ENCODE peak calls at places on chromosomes 2 and 18, in seven cellular contexts. One of them, this sample, is unnamed. For H3K4me1, the result is how much of the 10 kb centered on the place peaks cover.

GRCh38 chr2:241601841-241602240 is 35.1 kb downstream of the THAP4 start:
- DNase-seq in mesenchymal stem cell: no peak
- DNase-seq in H1: no peak
- DNase-seq in H9: no peak
- DNase-seq in IMR-90: no peak
- DNase-seq in mesendoderm: no peak
- DNase-seq in neuronal stem cell: no peak
- DNase-seq in this sample: no peak

GRCh38 chr18:23189768-23190661 is 54.7 kb downstream of the CABLES1 start:
- DNase-seq in IMR-90: no peak
- DNase-seq in mesenchymal stem cell: no peak
- DNase-seq in H1: no peak
- DNase-seq in H9: no peak
- DNase-seq in mesendoderm: no peak
- DNase-seq in neuronal stem cell: no peak
- DNase-seq in this sample: no peak

GRCh38 chr2:76850969-76851368 is 671.2 kb downstream of the LRRTM4 start:
- DNase-seq in mesenchymal stem cell: no peak
- DNase-seq in IMR-90: no peak
- DNase-seq in H9: no peak
- DNase-seq in H1: no peak
- DNase-seq in neuronal stem cell: no peak
- DNase-seq in mesendoderm: no peak
- DNase-seq in this sample: no peak

GRCh38 chr2:182890305-182890704 is 23.9 kb upstream of the FRZB start:
- DNase-seq in mesendoderm: no peak
- DNase-seq in neuronal stem cell: no peak
- DNase-seq in IMR-90: no peak
- DNase-seq in H1: no peak
- DNase-seq in mesenchymal stem cell: no peak
- DNase-seq in H9: no peak
- DNase-seq in this sample: no peak

GRCh38 chr18:76544511-76545350 is 49.7 kb upstream of the ZNF516 start:
- DNase-seq in neuronal stem cell: no peak
- DNase-seq in H9: no peak
- DNase-seq in mesendoderm: peak
- DNase-seq in mesenchymal stem cell: no peak
- DNase-seq in IMR-90: no peak
- DNase-seq in H1: no peak
- DNase-seq in this sample: no peak

GRCh38 chr2:203436496-203436895 is 98.6 kb downstream of the RAPH1 start:
- DNase-seq in IMR-90: no peak
- DNase-seq in neuronal stem cell: no peak
- DNase-seq in H9: no peak
- DNase-seq in mesenchymal stem cell: no peak
- DNase-seq in mesendoderm: no peak
- DNase-seq in H1: no peak
- DNase-seq in this sample: no peak

GRCh38 chr2:180653481-180653880 is 326.9 kb upstream of the UBE2E3 start:
- DNase-seq in H1: no peak
- DNase-seq in H9: no peak
- DNase-seq in neuronal stem cell: no peak
- DNase-seq in mesenchymal stem cell: no peak
- DNase-seq in mesendoderm: no peak
- DNase-seq in IMR-90: no peak
- DNase-seq in this sample: no peak

GRCh38 chr18:45957100-45957499 is 10.0 kb downstream of the EPG5 start:
- DNase-seq in H9: no peak
- DNase-seq in mesenchymal stem cell: no peak
- DNase-seq in neuronal stem cell: no peak
- DNase-seq in H1: no peak
- DNase-seq in mesendoderm: no peak
- DNase-seq in IMR-90: peak
- DNase-seq in this sample: no peak

GRCh38 chr2:23412556-23413155 is 27.7 kb downstream of the KLHL29 start:
- DNase-seq in H1: no peak
- DNase-seq in neuronal stem cell: no peak
- DNase-seq in IMR-90: peak
- DNase-seq in mesendoderm: no peak
- DNase-seq in H9: no peak
- DNase-seq in mesenchymal stem cell: peak
- DNase-seq in this sample: peak

GRCh38 chr2:26998323-26998722 is 27.9 kb downstream of the MAPRE3 start:
- DNase-seq in H9: no peak
- DNase-seq in mesenchymal stem cell: no peak
- DNase-seq in mesendoderm: no peak
- DNase-seq in H1: no peak
- DNase-seq in neuronal stem cell: no peak
- DNase-seq in IMR-90: no peak
- DNase-seq in this sample: no peak

GRCh38 chr2:54675281-54675680 is 48.2 kb upstream of the EML6 start:
- DNase-seq in neuronal stem cell: no peak
- DNase-seq in H9: no peak
- DNase-seq in mesenchymal stem cell: no peak
- DNase-seq in mesendoderm: no peak
- DNase-seq in IMR-90: no peak
- DNase-seq in H1: peak
- DNase-seq in this sample: no peak

GRCh38 chr2:53508667-53509066 is 258.9 kb upstream of the CHAC2 start:
- DNase-seq in mesenchymal stem cell: no peak
- DNase-seq in mesendoderm: peak
- DNase-seq in neuronal stem cell: no peak
- DNase-seq in IMR-90: peak
- DNase-seq in H9: no peak
- DNase-seq in H1: no peak
- DNase-seq in this sample: peak

GRCh38 chr2:202036601-202037037 is 3.0 kb downstream of the FZD7 start:
- DNase-seq in mesendoderm: peak
- DNase-seq in neuronal stem cell: peak
- DNase-seq in H1: no peak
- DNase-seq in H9: no peak
- DNase-seq in mesenchymal stem cell: peak
- DNase-seq in IMR-90: peak
- DNase-seq in this sample: no peak

GRCh38 chr18:9495465-9495864 is 20.2 kb downstream of the RALBP1 start:
- DNase-seq in IMR-90: no peak
- DNase-seq in H1: no peak
- DNase-seq in mesendoderm: peak
- DNase-seq in mesenchymal stem cell: no peak
- DNase-seq in neuronal stem cell: no peak
- DNase-seq in H9: no peak
- DNase-seq in this sample: peak

GRCh38 chr18:48013162-48013561 is 82.7 kb upstream of the SMAD2 start:
- DNase-seq in neuronal stem cell: no peak
- DNase-seq in H9: no peak
- DNase-seq in IMR-90: no peak
- DNase-seq in mesendoderm: no peak
- DNase-seq in H1: no peak
- DNase-seq in mesenchymal stem cell: no peak
- DNase-seq in this sample: no peak

GRCh38 chr2:238905224-238905623 is 57.3 kb downstream of the TWIST2 start:
- DNase-seq in mesendoderm: no peak
- DNase-seq in IMR-90: no peak
- DNase-seq in neuronal stem cell: no peak
- DNase-seq in mesenchymal stem cell: no peak
- DNase-seq in H9: no peak
- DNase-seq in H1: no peak
- DNase-seq in this sample: no peak

GRCh38 chr2:53668624-53669026 is 99.0 kb upstream of the CHAC2 start:
- DNase-seq in neuronal stem cell: no peak
- DNase-seq in H9: no peak
- DNase-seq in mesenchymal stem cell: no peak
- DNase-seq in mesendoderm: no peak
- DNase-seq in IMR-90: no peak
- DNase-seq in H1: no peak
- DNase-seq in this sample: no peak

GRCh38 chr2:119366161-119366648 is 429 bp downstream of the C2orf76 start:
- DNase-seq in mesendoderm: no peak
- DNase-seq in H1: no peak
- DNase-seq in H9: no peak
- DNase-seq in IMR-90: peak
- DNase-seq in neuronal stem cell: no peak
- DNase-seq in mesenchymal stem cell: peak
- DNase-seq in this sample: no peak

GRCh38 chr18:3410273-3410672 is 39.7 kb upstream of the TGIF1 start:
- DNase-seq in mesendoderm: no peak
- DNase-seq in H1: no peak
- DNase-seq in neuronal stem cell: no peak
- DNase-seq in mesenchymal stem cell: no peak
- DNase-seq in IMR-90: no peak
- DNase-seq in H9: no peak
- DNase-seq in this sample: no peak

GRCh38 chr2:105757361-105757933 is 12.7 kb downstream of the NCK2 start:
- DNase-seq in IMR-90: no peak
- DNase-seq in mesenchymal stem cell: no peak
- DNase-seq in H9: no peak
- DNase-seq in H1: no peak
- DNase-seq in mesendoderm: no peak
- DNase-seq in neuronal stem cell: no peak
- DNase-seq in this sample: no peak

GRCh38 chr2:10325278-10326145 is 22.8 kb downstream of the HPCAL1 start:
- DNase-seq in neuronal stem cell: no peak
- DNase-seq in H9: peak
- DNase-seq in IMR-90: no peak
- DNase-seq in mesendoderm: no peak
- DNase-seq in mesenchymal stem cell: no peak
- DNase-seq in H1: no peak
- DNase-seq in this sample: no peak

GRCh38 chr2:64606495-64607363 is 47.0 kb downstream of the SERTAD2 start:
- DNase-seq in mesendoderm: peak
- DNase-seq in neuronal stem cell: no peak
- DNase-seq in H1: peak
- DNase-seq in mesenchymal stem cell: peak
- DNase-seq in H9: peak
- DNase-seq in IMR-90: no peak
- DNase-seq in this sample: peak

GRCh38 chr2:119106301-119106897 is 52.2 kb downstream of the C1QL2 start:
- DNase-seq in IMR-90: peak
- DNase-seq in mesendoderm: peak
- DNase-seq in H1: peak
- DNase-seq in neuronal stem cell: peak
- DNase-seq in H9: peak
- DNase-seq in mesenchymal stem cell: peak
- DNase-seq in this sample: peak

GRCh38 chr2:210503622-210504300 is 27.2 kb upstream of the LANCL1 start:
- DNase-seq in neuronal stem cell: no peak
- DNase-seq in mesenchymal stem cell: no peak
- DNase-seq in H1: no peak
- DNase-seq in mesendoderm: no peak
- DNase-seq in IMR-90: no peak
- DNase-seq in H9: no peak
- DNase-seq in this sample: no peak

GRCh38 chr18:47050468-47050867 is 15.0 kb upstream of the ELOA2 start:
- DNase-seq in neuronal stem cell: peak
- DNase-seq in H9: no peak
- DNase-seq in IMR-90: peak
- DNase-seq in H1: no peak
- DNase-seq in mesenchymal stem cell: peak
- DNase-seq in mesendoderm: peak
- DNase-seq in this sample: peak

GRCh38 chr18:74310411-74310810 is 5.2 kb upstream of the C18orf63 start:
- DNase-seq in neuronal stem cell: no peak
- DNase-seq in H1: no peak
- DNase-seq in mesenchymal stem cell: peak
- DNase-seq in mesendoderm: peak
- DNase-seq in IMR-90: peak
- DNase-seq in H9: peak
- DNase-seq in this sample: peak

GRCh38 chr18:24446953-24447537 is 13.4 kb upstream of the HRH4 start:
- DNase-seq in mesenchymal stem cell: peak
- DNase-seq in H9: no peak
- DNase-seq in IMR-90: no peak
- DNase-seq in neuronal stem cell: no peak
- DNase-seq in mesendoderm: no peak
- DNase-seq in H1: no peak
- DNase-seq in this sample: no peak

GRCh38 chr18:6170604-6171003 is 244.1 kb downstream of the L3MBTL4 start:
- DNase-seq in mesendoderm: no peak
- DNase-seq in H1: no peak
- DNase-seq in neuronal stem cell: no peak
- DNase-seq in IMR-90: no peak
- DNase-seq in H9: no peak
- DNase-seq in mesenchymal stem cell: no peak
- DNase-seq in this sample: no peak
- H2BK5ac ChIP-seq in mesendoderm: no peak
- H2BK5ac ChIP-seq in H1: no peak
- H2BK5ac ChIP-seq in neuronal stem cell: no peak
- H2BK5ac ChIP-seq in IMR-90: no peak
- H2BK5ac ChIP-seq in H9: no peak
- H2BK5ac ChIP-seq in mesenchymal stem cell: no peak
- H2BK5ac ChIP-seq in this sample: no peak

GRCh38 chr2:100137318-100137717 is 5.1 kb downstream of the AFF3 start:
- DNase-seq in neuronal stem cell: no peak
- DNase-seq in IMR-90: no peak
- DNase-seq in H1: no peak
- DNase-seq in mesendoderm: no peak
- DNase-seq in mesenchymal stem cell: no peak
- DNase-seq in H9: no peak
- DNase-seq in this sample: no peak
- H3K4ac ChIP-seq in neuronal stem cell: no peak
- H3K4ac ChIP-seq in IMR-90: no peak
- H3K4ac ChIP-seq in H1: no peak
- H3K4ac ChIP-seq in mesendoderm: no peak
- H3K4ac ChIP-seq in mesenchymal stem cell: no peak
- H3K4ac ChIP-seq in H9: no peak
- H3K4ac ChIP-seq in this sample: no peak

DNA sequence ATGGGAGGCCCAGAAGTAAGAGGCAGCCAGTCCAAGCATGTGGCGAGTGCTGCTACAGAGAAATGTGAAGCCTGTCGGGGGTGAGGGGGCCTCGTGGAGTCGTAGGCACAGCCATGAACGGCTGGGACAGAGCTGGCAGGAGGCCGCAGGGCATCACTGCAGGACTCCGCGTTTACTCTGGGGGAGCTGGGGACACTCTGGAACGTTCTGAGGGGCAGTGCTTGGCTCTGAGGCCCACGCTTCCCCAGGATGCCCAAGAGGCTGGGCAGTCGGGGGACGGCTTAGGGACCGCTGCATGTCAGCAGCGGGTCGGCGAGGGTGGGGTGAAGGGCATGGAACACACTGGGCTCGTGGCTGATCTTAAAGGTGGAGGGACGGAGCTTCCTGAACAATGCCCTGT is 6.6 kb downstream of the TMEM18 start:
- DNase-seq in IMR-90: no peak
- DNase-seq in mesendoderm: no peak
- DNase-seq in H9: no peak
- DNase-seq in H1: peak
- DNase-seq in neuronal stem cell: no peak
- DNase-seq in mesenchymal stem cell: no peak
- DNase-seq in this sample: no peak
- H3K4me1 ChIP-seq in IMR-90: under half
- H3K4me1 ChIP-seq in mesendoderm: under half
- H3K4me1 ChIP-seq in H9: under half
- H3K4me1 ChIP-seq in H1: under half
- H3K4me1 ChIP-seq in neuronal stem cell: under half
- H3K4me1 ChIP-seq in mesenchymal stem cell: under half
- H3K4me1 ChIP-seq in this sample: under half

DNA sequence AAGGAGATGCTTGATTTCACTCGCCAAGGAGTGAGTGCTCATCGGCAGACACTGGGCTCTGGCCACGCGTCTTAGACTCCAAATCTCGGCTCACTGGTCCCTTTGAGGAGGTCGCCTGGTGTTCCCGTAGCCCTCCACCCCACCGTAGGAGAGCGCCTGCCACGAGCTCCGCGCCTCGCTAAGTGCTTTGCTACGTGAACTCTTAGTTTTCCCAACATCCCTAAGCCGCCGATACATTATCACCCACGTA is 805 bp upstream of the LIPG start:
- DNase-seq in mesenchymal stem cell: peak
- DNase-seq in IMR-90: no peak
- DNase-seq in H9: no peak
- DNase-seq in H1: no peak
- DNase-seq in mesendoderm: no peak
- DNase-seq in neuronal stem cell: peak
- DNase-seq in this sample: no peak
- H2BK5ac ChIP-seq in mesenchymal stem cell: no peak
- H2BK5ac ChIP-seq in IMR-90: no peak
- H2BK5ac ChIP-seq in H9: no peak
- H2BK5ac ChIP-seq in H1: peak
- H2BK5ac ChIP-seq in mesendoderm: peak
- H2BK5ac ChIP-seq in neuronal stem cell: no peak
- H2BK5ac ChIP-seq in this sample: no peak